ENCODE peak calls at places on chromosomes 2 and 18, in seven cellular contexts. H is HCT116, G is SK-N-SH, T is K562, X is GM12878, I is HepG2, Q is H1. Z is an unnamed sample.
A peak's percentile ranks its signal among the peaks of the same experiment; 100 is the strongest.

GRCh38 chr18:48031641-48032040 is 101.2 kb upstream of the SMAD2 start:
- DNase-seq in H (no peak), G (no peak), T (no peak), X (no peak), I (no peak), Q (no peak), Z (no peak)

GRCh38 chr2:101406867-101407266 is 19.6 kb upstream of the CREG2 start:
- DNase-seq in H (no peak), G (no peak), T (no peak), X (no peak), I (no peak), Q (no peak), Z (no peak)

GRCh38 chr2:165634855-165635254 is 159.2 kb downstream of the GALNT3 start:
- DNase-seq in H (no peak), G (peak; percentile 65), T (no peak), X (no peak), I (no peak), Q (peak; percentile 57), Z (peak; percentile 7)

GRCh38 chr2:161418715-161419337 is 2.7 kb downstream of the TBR1 start:
- DNase-seq in H (no peak), G (peak; percentile 77), T (no peak), X (no peak), I (no peak), Q (peak; percentile 78), Z (no peak)

GRCh38 chr18:34971313-34971712 is 69.9 kb upstream of the MAPRE2 start:
- DNase-seq in H (no peak), G (no peak), T (no peak), X (no peak), I (no peak), Q (no peak), Z (no peak)

GRCh38 chr18:56770873-56771272 is 119.7 kb downstream of the WDR7 start:
- DNase-seq in H (no peak), G (no peak), T (no peak), X (no peak), I (no peak), Q (no peak), Z (no peak)

GRCh38 chr2:237669628-237670351 is 42.4 kb downstream of the LRRFIP1 start:
- DNase-seq in H (no peak), G (peak; percentile 48), T (no peak), X (peak; percentile 68), I (peak; percentile 85), Q (no peak), Z (no peak)

GRCh38 chr2:31943636-31944225 is 67.1 kb downstream of the MEMO1 start:
- DNase-seq in H (no peak), G (no peak), T (no peak), X (no peak), I (no peak), Q (no peak), Z (no peak)

GRCh38 chr2:16022548-16023240 is 82.3 kb downstream of the MYCN start:
- DNase-seq in H (no peak), G (no peak), T (no peak), X (no peak), I (no peak), Q (no peak), Z (no peak)

GRCh38 chr2:59734743-59735142 is 818.7 kb downstream of the BCL11A start:
- DNase-seq in H (no peak), G (no peak), T (no peak), X (no peak), I (no peak), Q (no peak), Z (no peak)

DNA sequence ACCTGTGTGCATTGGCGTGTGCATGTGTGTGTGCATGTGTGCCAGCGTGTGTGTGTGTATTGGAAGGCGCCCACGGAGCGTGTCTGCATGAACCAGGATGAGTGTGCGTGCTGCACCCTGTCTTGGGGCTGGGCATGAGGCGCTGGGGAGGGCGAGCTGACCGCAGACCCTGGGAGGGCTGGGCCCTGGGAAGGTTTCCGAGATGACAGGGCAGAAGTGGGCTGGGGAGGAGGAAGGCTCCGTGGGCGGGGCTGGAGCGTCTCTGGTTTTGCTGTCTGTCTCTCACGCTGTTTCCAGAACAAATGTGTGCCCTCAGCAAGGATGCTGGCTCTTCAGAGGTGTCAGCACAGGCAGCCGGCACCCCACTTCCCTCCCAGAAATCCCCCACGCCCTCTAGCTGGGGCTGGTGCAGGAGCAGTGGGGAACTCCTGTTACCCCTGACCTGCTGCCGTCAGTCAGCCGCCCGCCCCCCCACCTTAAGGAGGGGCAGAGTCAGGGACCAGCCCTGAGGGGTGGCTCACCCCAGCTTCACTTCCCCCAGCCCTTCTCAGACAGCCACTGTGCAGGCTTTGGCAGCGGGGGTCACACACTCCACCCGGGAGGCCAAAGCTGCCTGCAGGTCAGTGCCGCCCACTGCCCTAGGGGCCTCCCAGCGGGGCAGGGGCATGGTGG is at the start of gene GPR35:
- DNase-seq in H (no peak), G (no peak), T (peak; percentile 68), X (peak; percentile 42), I (no peak), Q (no peak), Z (no peak)
- TF ChIP-seq JUND in H (no peak), G (no peak), T (no peak), X (no peak), I (no peak), Q (no peak), Z (no peak)

GRCh38 chr2:217905906-217906305 is 96.9 kb downstream of the TNS1 start:
- DNase-seq in H (no peak), G (no peak), T (no peak), X (no peak), I (no peak), Q (no peak), Z (no peak)

GRCh38 chr2:217908544-217908943 is 94.3 kb downstream of the TNS1 start:
- DNase-seq in H (no peak), G (no peak), T (no peak), X (no peak), I (no peak), Q (no peak), Z (no peak)

GRCh38 chr2:217907266-217907665 is 95.5 kb downstream of the TNS1 start:
- DNase-seq in H (no peak), G (no peak), T (no peak), X (no peak), I (no peak), Q (no peak), Z (no peak)

GRCh38 chr2:217905395-217905794 is 97.4 kb downstream of the TNS1 start:
- DNase-seq in H (no peak), G (no peak), T (no peak), X (no peak), I (no peak), Q (no peak), Z (no peak)

GRCh38 chr2:217906787-217907186 is 96.0 kb downstream of the TNS1 start:
- DNase-seq in H (no peak), G (no peak), T (no peak), X (no peak), I (no peak), Q (no peak), Z (no peak)
- TF ChIP-seq JUND in H (no peak), G (no peak), T (no peak), X (no peak), I (no peak), Q (no peak), Z (no peak)

GRCh38 chr2:233061007-233061590 is 957 bp downstream of the INPP5D start:
- DNase-seq in H (no peak), G (no peak), T (no peak), X (no peak), I (no peak), Q (no peak), Z (no peak)
- TF ChIP-seq JUND in H (no peak), G (no peak), T (no peak), X (no peak), I (no peak), Q (no peak), Z (no peak)

GRCh38 chr2:185583058-185583816 is 155.4 kb upstream of the FSIP2 start:
- DNase-seq in H (peak; percentile 78), G (no peak), T (no peak), X (no peak), I (peak; percentile 34), Q (no peak), Z (no peak)
- TF ChIP-seq JUND in H (peak; percentile 76), G (no peak), T (no peak), X (no peak), I (no peak), Q (no peak), Z (no peak)

DNA sequence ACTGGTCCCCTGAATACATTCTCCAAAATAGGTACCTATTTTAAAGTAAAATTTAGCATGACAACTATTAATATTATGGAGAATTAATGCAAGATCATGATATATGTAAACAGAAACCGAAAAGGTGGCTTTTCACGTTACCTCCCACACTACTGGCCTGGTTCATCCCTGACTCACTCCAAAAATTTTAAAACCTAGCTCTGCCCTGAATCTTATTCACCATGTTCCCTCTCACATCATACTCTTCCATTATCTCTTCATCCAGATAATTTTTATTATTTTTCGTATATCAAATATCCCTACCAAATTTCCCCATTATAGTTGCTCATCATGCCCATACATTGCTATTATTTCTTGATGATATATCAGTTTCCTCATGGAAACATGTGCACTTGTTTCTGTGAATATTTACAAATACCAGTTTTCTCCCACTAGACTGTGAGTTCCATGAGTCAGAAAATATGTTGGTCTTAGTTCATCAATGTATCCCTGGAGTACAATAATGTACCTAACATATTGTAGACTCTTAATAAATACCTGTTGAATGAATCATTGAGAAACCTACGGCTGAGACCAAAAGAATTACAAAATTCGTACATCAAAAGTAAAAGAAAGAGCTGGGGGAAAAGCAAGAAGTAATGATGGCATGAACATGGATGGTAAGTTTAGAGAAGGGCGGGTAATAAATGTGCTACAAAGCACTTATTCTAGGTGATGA is 360.1 kb upstream of the CHAC2 start:
- DNase-seq in H (peak; percentile 15), G (no peak), T (no peak), X (no peak), I (no peak), Q (no peak), Z (no peak)
- TF ChIP-seq JUND in H (peak; percentile 16), G (no peak), T (no peak), X (no peak), I (no peak), Q (no peak), Z (no peak)

GRCh38 chr2:113892004-113892740 is 2.3 kb downstream of the ACTR3 start:
- DNase-seq in H (no peak), G (no peak), T (no peak), X (no peak), I (no peak), Q (no peak), Z (no peak)

GRCh38 chr2:113896791-113897190 is 6.9 kb downstream of the ACTR3 start:
- DNase-seq in H (no peak), G (no peak), T (no peak), X (no peak), I (no peak), Q (no peak), Z (no peak)

GRCh38 chr2:113895301-113895700 is 5.4 kb downstream of the ACTR3 start:
- DNase-seq in H (no peak), G (no peak), T (no peak), X (no peak), I (no peak), Q (no peak), Z (no peak)

GRCh38 chr2:113895819-113896563 is 6.1 kb downstream of the ACTR3 start:
- DNase-seq in H (no peak), G (no peak), T (no peak), X (no peak), I (no peak), Q (no peak), Z (no peak)

GRCh38 chr2:113894156-113894743 is 4.4 kb downstream of the ACTR3 start:
- DNase-seq in H (peak; percentile 29), G (no peak), T (no peak), X (no peak), I (peak; percentile 81), Q (no peak), Z (no peak)
- TF ChIP-seq JUND in H (peak; percentile 56), G (peak; percentile 77), T (peak; percentile 86), X (no peak), I (no peak), Q (peak; percentile 11), Z (no peak)